ENCODE peak calls at places on chromosomes 12 and 14, in nine cellular contexts. E is central memory CD8-positive, alpha-beta T cell; W is NCI-H774; P is stimulated activated naive CD4-positive, alpha-beta T cell; T is stimulated activated CD4-positive, alpha-beta T cell treated with anti-CD3 and anti-CD28 coated beads, Interleukin-4, amount 100 ng/mL, for 4 hours; D is hepatic stellate cell; S is ELR; V is KG1; H is fibroblast of pulmonary artery. I is an unnamed sample.

GRCh38 chr12:18578191-18578590 is 159.6 kb downstream of the PLCZ1 start:
- DNase-seq in H (peak), D (no peak), W (no peak), T (no peak), P (no peak), V (no peak), S (peak), E (no peak), I (no peak)

GRCh38 chr14:74548881-74549280 is 55.3 kb downstream of the ISCA2 start:
- DNase-seq in E (no peak), W (no peak), S (no peak), P (no peak), T (no peak), H (peak), D (no peak), V (no peak), I (no peak)

GRCh38 chr14:53620325-53620716 is 336.3 kb downstream of the BMP4 start:
- DNase-seq in E (no peak), W (no peak), T (no peak), P (no peak), H (no peak), V (no peak), D (no peak), S (no peak), I (no peak)

GRCh38 chr14:90111895-90112534 is 50.2 kb downstream of the KCNK13 start:
- DNase-seq in T (no peak), W (no peak), H (peak), E (no peak), V (no peak), S (peak), D (peak), P (no peak), I (no peak)

GRCh38 chr14:51581017-51581881 is 70.5 kb upstream of the FRMD6 start:
- DNase-seq in D (peak), E (no peak), W (no peak), T (no peak), P (no peak), V (no peak), H (peak), S (peak), I (no peak)

GRCh38 chr14:66910306-66910705 is 278.9 kb upstream of the GARIN2 start:
- DNase-seq in T (no peak), P (no peak), W (no peak), E (no peak), V (no peak), D (no peak), S (peak), H (no peak), I (no peak)

GRCh38 chr12:128816643-128816920 is 7.2 kb downstream of the SLC15A4 start:
- DNase-seq in S (no peak), T (no peak), E (no peak), H (no peak), V (no peak), W (no peak), D (no peak), P (no peak), I (no peak)

GRCh38 chr12:125159687-125160086 is 94.5 kb downstream of the AACS start:
- DNase-seq in V (no peak), S (no peak), H (no peak), E (no peak), P (no peak), T (no peak), D (no peak), W (no peak), I (no peak)

GRCh38 chr12:124916370-124917134 is 2.1 kb upstream of the UBC start:
- DNase-seq in H (peak), D (peak), P (no peak), V (no peak), S (peak), T (peak), W (no peak), E (no peak), I (no peak)

GRCh38 chr12:12604790-12605189 is 6.9 kb upstream of the CREBL2 start:
- DNase-seq in S (no peak), V (no peak), D (no peak), W (no peak), P (no peak), H (no peak), E (no peak), T (no peak), I (no peak)

GRCh38 chr14:56892959-56893358 is 82.7 kb upstream of the OTX2 start:
- DNase-seq in V (no peak), P (no peak), D (no peak), S (no peak), T (no peak), H (no peak), E (no peak), W (no peak), I (no peak)

GRCh38 chr12:19010087-19010486 is 119.4 kb upstream of the PLEKHA5 start:
- DNase-seq in D (no peak), S (no peak), P (no peak), W (no peak), E (no peak), H (no peak), T (no peak), V (no peak), I (no peak)

GRCh38 chr12:107492393-107493134 is 193.0 kb upstream of the PWP1 start:
- DNase-seq in P (no peak), W (no peak), T (no peak), H (no peak), E (no peak), S (no peak), D (no peak), V (no peak), I (no peak)

GRCh38 chr12:49503674-49504180 is 35.1 kb upstream of the KCNH3 start:
- DNase-seq in E (no peak), W (no peak), H (peak), V (no peak), S (peak), D (peak), T (no peak), P (no peak), I (no peak)

GRCh38 chr14:93035917-93036651 is 79.6 kb downstream of the ITPK1 start:
- DNase-seq in P (no peak), H (peak), W (no peak), V (no peak), S (peak), D (peak), E (peak), T (no peak), I (peak)

GRCh38 chr12:10184261-10184843 is 5.5 kb downstream of the TMEM52B start:
- DNase-seq in E (no peak), T (no peak), H (peak), S (peak), D (peak), W (no peak), V (no peak), P (no peak), I (no peak)

GRCh38 chr14:100783630-100784321 is 42.1 kb upstream of the MEG3 start:
- DNase-seq in S (no peak), W (peak), V (no peak), H (no peak), P (no peak), E (no peak), D (no peak), T (no peak), I (no peak)

GRCh38 chr12:11584213-11584855 is 65.1 kb upstream of the ETV6 start:
- DNase-seq in H (peak), P (no peak), V (no peak), W (no peak), D (no peak), T (no peak), E (no peak), S (no peak), I (no peak)

GRCh38 chr12:114311966-114312365 is 94.0 kb downstream of the TBX5 start:
- DNase-seq in E (no peak), P (no peak), S (peak), T (no peak), D (no peak), H (peak), V (no peak), W (no peak), I (no peak)

GRCh38 chr12:75364918-75365317 is 26.0 kb upstream of the GLIPR1L2 start:
- DNase-seq in S (no peak), V (no peak), H (peak), W (no peak), T (no peak), P (no peak), D (no peak), E (no peak), I (no peak)

GRCh38 chr14:52802597-52802996 is 11.2 kb upstream of the GNPNAT1 start:
- DNase-seq in E (no peak), D (peak), S (peak), W (no peak), T (no peak), P (no peak), H (no peak), V (no peak), I (no peak)

GRCh38 chr12:14129601-14130178 is 148.3 kb upstream of the GRIN2B start:
- DNase-seq in E (no peak), T (no peak), D (no peak), P (no peak), S (no peak), W (no peak), H (no peak), V (no peak), I (no peak)

I was measured in substantia nigra.